ENCODE peak calls at places on chromosomes 6 and 20, in five cellular contexts. K is HFF-Myc, O is colonic mucosa, I is psoas muscle, X is ascending aorta. E is an unnamed sample.

GRCh38 chr6:77273929-77274328 is 189.4 kb downstream of the HTR1B start:
- DNase-seq in X (no peak), K (no peak), O (no peak), I (no peak), E (no peak)

GRCh38 chr6:113693866-113694265 is 163.3 kb upstream of the MARCKS start:
- DNase-seq in X (no peak), I (no peak), O (no peak), K (no peak), E (no peak)

GRCh38 chr6:5894357-5894756 is 112.4 kb downstream of the NRN1 start:
- DNase-seq in K (no peak), O (no peak), I (no peak), X (no peak), E (no peak)

GRCh38 chr20:60242836-60243520 is 284.8 kb downstream of the CDH26 start:
- DNase-seq in K (no peak), O (no peak), I (no peak), X (no peak), E (no peak)

GRCh38 chr20:63494420-63495166 is 4.3 kb downstream of the EEF1A2 start:
- DNase-seq in O (no peak), K (no peak), I (peak), X (no peak), E (no peak)

GRCh38 chr6:99434702-99435530 is 9.8 kb upstream of the PNISR start:
- DNase-seq in K (peak), I (no peak), O (no peak), X (no peak), E (no peak)

GRCh38 chr20:45041464-45042337 is 59.2 kb downstream of the KCNS1 start:
- DNase-seq in K (peak), O (peak), X (no peak), I (no peak), E (no peak)

GRCh38 chr20:48791666-48792071 is 36.1 kb downstream of the PREX1 start:
- DNase-seq in X (no peak), I (no peak), K (no peak), O (no peak), E (peak)

GRCh38 chr6:55047433-55048044 is 126.8 kb upstream of the HCRTR2 start:
- DNase-seq in I (no peak), O (no peak), K (no peak), X (no peak), E (no peak)

GRCh38 chr20:53899351-53900167 is 170.8 kb downstream of the BCAS1 start:
- DNase-seq in X (no peak), K (no peak), I (no peak), O (peak), E (no peak)

GRCh38 chr20:36604952-36605308 is 649 bp upstream of the RAB5IF start:
- DNase-seq in X (peak), K (no peak), I (peak), O (peak), E (no peak)

GRCh38 chr20:46062621-46063020 is 27.1 kb downstream of the NCOA5 start:
- DNase-seq in K (no peak), X (no peak), I (no peak), O (no peak), E (no peak)

GRCh38 chr6:42555477-42556457 is 8.1 kb upstream of the UBR2 start:
- DNase-seq in K (peak), X (no peak), I (no peak), O (peak), E (no peak)

GRCh38 chr6:89961481-89961880 is 67.2 kb downstream of the GJA10 start:
- DNase-seq in I (no peak), K (no peak), X (no peak), O (no peak), E (no peak)

GRCh38 chr6:166957805-166958076 is 1.4 kb upstream of the RNASET2 start:
- DNase-seq in X (no peak), I (no peak), K (no peak), O (no peak), E (no peak)
- H3K4me3 ChIP-seq in X (peak), I (no peak), K (no peak), O (peak), E (no peak)

GRCh38 chr6:110573537-110573936 is 97.1 kb upstream of the SLC22A16 start:
- DNase-seq in I (no peak), O (no peak), K (no peak), X (no peak), E (no peak)

GRCh38 chr6:110564703-110565421 is 88.4 kb upstream of the SLC22A16 start:
- DNase-seq in X (no peak), O (peak), I (no peak), K (no peak), E (no peak)

GRCh38 chr6:110566346-110567125 is 90.1 kb upstream of the SLC22A16 start:
- DNase-seq in X (no peak), I (no peak), O (peak), K (no peak), E (no peak)

GRCh38 chr6:110563711-110564110 is 87.3 kb upstream of the SLC22A16 start:
- DNase-seq in I (no peak), O (no peak), K (no peak), X (no peak), E (no peak)

GRCh38 chr6:110567957-110568696 is 91.7 kb upstream of the SLC22A16 start:
- DNase-seq in X (no peak), I (no peak), K (no peak), O (no peak), E (no peak)
- TF ChIP-seq CTCF in X (no peak), I (no peak), K (no peak), O (no peak), E (no peak)

GRCh38 chr20:4901031-4901818 is 100.1 kb downstream of the SLC23A2 start:
- DNase-seq in O (peak), X (no peak), I (no peak), K (no peak), E (no peak)
- H3K4me3 ChIP-seq in O (no peak), X (no peak), I (no peak), K (no peak), E (no peak)

DNA sequence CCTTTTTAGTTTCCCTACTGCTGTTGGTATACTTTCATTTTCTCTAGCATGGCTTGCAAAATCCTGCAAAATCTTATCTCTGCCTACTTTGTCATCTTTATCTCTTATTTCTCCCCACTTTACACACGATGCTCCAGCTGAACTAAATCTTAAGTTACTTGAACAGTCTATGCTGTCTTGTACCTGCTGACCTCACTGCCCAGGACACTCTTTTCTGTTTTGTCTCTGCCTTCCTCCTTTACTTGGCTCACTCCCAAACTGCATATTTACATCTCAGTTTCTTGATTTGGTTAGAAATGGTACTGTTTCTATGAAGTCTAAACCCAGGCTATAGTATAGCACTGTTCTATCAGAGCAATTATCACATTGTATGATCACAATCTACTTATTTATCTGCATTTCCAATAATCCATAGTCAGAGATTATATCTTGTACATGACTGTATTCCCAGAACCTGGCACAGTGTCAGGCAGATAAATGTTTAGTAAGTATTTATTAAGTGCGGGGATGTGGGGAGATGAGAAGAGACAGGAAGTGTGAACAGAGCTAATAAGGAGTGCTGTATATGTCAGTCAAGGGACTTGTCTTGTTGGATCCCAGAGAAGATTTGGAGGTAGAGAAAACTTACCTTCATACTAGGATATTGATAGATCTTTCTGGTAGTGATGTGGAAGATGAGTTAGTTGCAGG is 57.6 kb downstream of the ADGRG6 start:
- DNase-seq in I (no peak), K (no peak), O (no peak), X (no peak), E (no peak)
- TF ChIP-seq CTCF in I (no peak), K (no peak), O (no peak), X (no peak), E (no peak)

GRCh38 chr6:111663232-111663631 is 57.6 kb upstream of the TRAF3IP2 start:
- DNase-seq in K (no peak), O (no peak), I (peak), X (no peak), E (no peak)

GRCh38 chr6:111662794-111663231 is 57.1 kb upstream of the TRAF3IP2 start:
- DNase-seq in I (no peak), O (no peak), K (no peak), X (no peak), E (no peak)

GRCh38 chr6:111664565-111665039 is 58.9 kb upstream of the TRAF3IP2 start:
- DNase-seq in X (no peak), I (no peak), O (no peak), K (no peak), E (no peak)

GRCh38 chr6:111662192-111662793 is 56.6 kb upstream of the TRAF3IP2 start:
- DNase-seq in K (no peak), I (no peak), X (no peak), O (no peak), E (no peak)

GRCh38 chr6:111663692-111664564 is 58.2 kb upstream of the TRAF3IP2 start:
- DNase-seq in O (no peak), X (no peak), K (no peak), I (peak), E (no peak)
- H3K4me3 ChIP-seq in O (no peak), X (peak), K (no peak), I (peak), E (peak)